ENCODE peak calls at places on chromosomes 5 and 9, in four cellular contexts. One of them, this sample, is unnamed.

GRCh38 chr5:124230456-124230855 is 516.0 kb downstream of the ZNF608 start:
- DNase-seq in astrocyte: no peak
- DNase-seq in GM12891: no peak
- DNase-seq in A549: no peak
- DNase-seq in this sample: no peak

GRCh38 chr9:99859395-99859980 is 37.8 kb downstream of the NR4A3 start:
- DNase-seq in astrocyte: peak; percentile 18
- DNase-seq in A549: no peak
- DNase-seq in GM12891: no peak
- DNase-seq in this sample: no peak

GRCh38 chr5:179432547-179432946 is 87.3 kb upstream of the ADAMTS2 start:
- DNase-seq in astrocyte: no peak
- DNase-seq in A549: no peak
- DNase-seq in GM12891: no peak
- DNase-seq in this sample: no peak

GRCh38 chr5:77843570-77844407 is 67.7 kb upstream of the TBCA start:
- DNase-seq in GM12891: no peak
- DNase-seq in A549: no peak
- DNase-seq in astrocyte: no peak
- DNase-seq in this sample: no peak

GRCh38 chr5:154376481-154376880 is 69.3 kb upstream of the SAP30L start:
- DNase-seq in astrocyte: no peak
- DNase-seq in A549: no peak
- DNase-seq in GM12891: no peak
- DNase-seq in this sample: no peak

GRCh38 chr5:31237159-31237558 is 43.7 kb downstream of the CDH6 start:
- DNase-seq in A549: no peak
- DNase-seq in GM12891: no peak
- DNase-seq in astrocyte: no peak
- DNase-seq in this sample: no peak

GRCh38 chr9:112379177-112380101 is 469 bp upstream of the HSDL2 start:
- DNase-seq in A549: peak; percentile 92
- DNase-seq in astrocyte: peak; percentile 93
- DNase-seq in GM12891: peak; percentile 79
- DNase-seq in this sample: peak; percentile 100

GRCh38 chr5:116130471-116130870 is 45.6 kb downstream of the COMMD10 start:
- DNase-seq in astrocyte: peak; percentile 76
- DNase-seq in A549: no peak
- DNase-seq in GM12891: no peak
- DNase-seq in this sample: no peak

GRCh38 chr9:84815554-84815953 is 146.0 kb downstream of the NTRK2 start:
- DNase-seq in astrocyte: no peak
- DNase-seq in A549: no peak
- DNase-seq in GM12891: no peak
- DNase-seq in this sample: no peak

GRCh38 chr5:157820593-157821252 is 38.2 kb downstream of the CLINT1 start:
- DNase-seq in GM12891: no peak
- DNase-seq in astrocyte: peak; percentile 34
- DNase-seq in A549: peak; percentile 20
- DNase-seq in this sample: peak; percentile 35

GRCh38 chr9:130030821-130031481 is 12.0 kb downstream of the FNBP1 start:
- DNase-seq in astrocyte: no peak
- DNase-seq in GM12891: no peak
- DNase-seq in A549: no peak
- DNase-seq in this sample: no peak

GRCh38 chr5:35048910-35049309 is 1.2 kb upstream of the AGXT2 start:
- DNase-seq in GM12891: no peak
- DNase-seq in astrocyte: no peak
- DNase-seq in A549: no peak
- DNase-seq in this sample: no peak

GRCh38 chr9:35733109-35733541 is 659 bp downstream of the CREB3 start:
- DNase-seq in astrocyte: peak; percentile 66
- DNase-seq in A549: peak; percentile 79
- DNase-seq in GM12891: no peak
- DNase-seq in this sample: peak; percentile 87

GRCh38 chr9:136204838-136205706 is at the start of gene LHX3:
- DNase-seq in astrocyte: no peak
- DNase-seq in A549: no peak
- DNase-seq in GM12891: peak; percentile 71
- DNase-seq in this sample: peak; percentile 74

GRCh38 chr5:59799668-59800374 is 93.7 kb downstream of the PDE4D start:
- DNase-seq in astrocyte: peak; percentile 18
- DNase-seq in A549: peak; percentile 29
- DNase-seq in GM12891: no peak
- DNase-seq in this sample: peak; percentile 54

GRCh38 chr5:94901071-94901979 is 282.9 kb downstream of the SLF1 start:
- DNase-seq in A549: no peak
- DNase-seq in GM12891: peak; percentile 6
- DNase-seq in astrocyte: peak; percentile 75
- DNase-seq in this sample: peak; percentile 86

GRCh38 chr9:109476781-109477268 is 21.3 kb downstream of the PTPN3 start:
- DNase-seq in astrocyte: no peak
- DNase-seq in GM12891: no peak
- DNase-seq in A549: no peak
- DNase-seq in this sample: peak; percentile 76

GRCh38 chr5:180623411-180623834 is 26.0 kb downstream of the FLT4 start:
- DNase-seq in A549: no peak
- DNase-seq in astrocyte: no peak
- DNase-seq in GM12891: no peak
- DNase-seq in this sample: no peak

GRCh38 chr5:53965459-53965858 is 344.9 kb downstream of the ARL15 start:
- DNase-seq in astrocyte: peak; percentile 69
- DNase-seq in A549: no peak
- DNase-seq in GM12891: no peak
- DNase-seq in this sample: no peak

GRCh38 chr9:36834736-36835135 is 199.3 kb downstream of the PAX5 start:
- DNase-seq in astrocyte: no peak
- DNase-seq in GM12891: no peak
- DNase-seq in A549: no peak
- DNase-seq in this sample: no peak

GRCh38 chr9:20805766-20806165 is 121.7 kb downstream of the FOCAD start:
- DNase-seq in A549: no peak
- DNase-seq in astrocyte: no peak
- DNase-seq in GM12891: no peak
- DNase-seq in this sample: no peak

GRCh38 chr5:59187772-59188347 is 605.0 kb downstream of the RAB3C start:
- DNase-seq in astrocyte: peak; percentile 29
- DNase-seq in A549: no peak
- DNase-seq in GM12891: no peak
- DNase-seq in this sample: no peak